ENCODE peak calls at places on chromosomes 4 and X, in ten cellular contexts. T is SJSA1; A is small intestine; Q is CD8-positive, alpha-beta memory T cell; Y is adipocyte; J is heart right ventricle; M is right atrium auricular region; V is A549; X is lower lobe of right lung; Z is mucosa of descending colon. C is an unnamed sample. For H3K9me3, the result is how much of the 10 kb centered on the place peaks cover.

GRCh38 chr4:181566490-181566889 is 676.7 kb upstream of the TENM3 start:
- DNase-seq in T (no peak), A (no peak), Q (no peak), Y (peak), J (peak), M (no peak), V (no peak), X (no peak), Z (no peak), C (no peak)

GRCh38 chr4:108794136-108794535 is 31.3 kb upstream of the ETNPPL start:
- DNase-seq in T (no peak), A (no peak), Q (no peak), Y (peak), J (no peak), M (no peak), V (no peak), X (no peak), Z (no peak), C (no peak)

GRCh38 chr4:104901438-104901837 is 245.2 kb upstream of the TET2 start:
- DNase-seq in T (no peak), A (no peak), Q (no peak), Y (no peak), J (peak), M (no peak), V (no peak), X (no peak), Z (no peak), C (no peak)

GRCh38 chrX:16125520-16126149 is 2.3 kb downstream of the GRPR start:
- DNase-seq in T (no peak), A (peak), Q (no peak), Y (no peak), J (no peak), M (no peak), V (no peak), X (no peak), Z (no peak), C (no peak)

GRCh38 chr4:7391637-7392437 is 42.9 kb downstream of the PSAPL1 start:
- DNase-seq in T (no peak), A (no peak), Q (no peak), Y (no peak), J (no peak), M (no peak), V (no peak), X (no peak), Z (no peak), C (no peak)

GRCh38 chrX:14851526-14851925 is 21.3 kb downstream of the FANCB start:
- DNase-seq in T (no peak), A (no peak), Q (no peak), Y (no peak), J (no peak), M (no peak), V (no peak), X (no peak), Z (no peak), C (no peak)

GRCh38 chr4:82469776-82470345 is 39.5 kb downstream of the ENOPH1 start:
- DNase-seq in T (no peak), A (peak), Q (no peak), Y (peak), J (no peak), M (no peak), V (no peak), X (no peak), Z (no peak), C (no peak)

GRCh38 chrX:11952176-11952720 is 186.0 kb upstream of the FRMPD4 start:
- DNase-seq in T (peak), A (no peak), Q (no peak), Y (no peak), J (peak), M (no peak), V (no peak), X (no peak), Z (no peak), C (no peak)

GRCh38 chr4:105710012-105710600 is 1.5 kb downstream of the GSTCD start:
- DNase-seq in T (no peak), A (no peak), Q (no peak), Y (no peak), J (no peak), M (no peak), V (no peak), X (no peak), Z (no peak), C (no peak)

GRCh38 chrX:80237072-80237471 is 183.2 kb upstream of the TENT5D start:
- DNase-seq in T (no peak), A (no peak), Q (no peak), Y (no peak), J (no peak), M (no peak), V (no peak), X (no peak), Z (no peak), C (no peak)

GRCh38 chr4:114399085-114399484 is 199.5 kb upstream of the UGT8 start:
- DNase-seq in T (no peak), A (peak), Q (no peak), Y (no peak), J (no peak), M (no peak), V (no peak), X (no peak), Z (no peak), C (no peak)

GRCh38 chr4:160351018-160351417 is 1248.1 kb downstream of the RAPGEF2 start:
- DNase-seq in T (no peak), A (no peak), Q (no peak), Y (no peak), J (no peak), M (no peak), V (no peak), X (no peak), Z (no peak), C (no peak)

DNA sequence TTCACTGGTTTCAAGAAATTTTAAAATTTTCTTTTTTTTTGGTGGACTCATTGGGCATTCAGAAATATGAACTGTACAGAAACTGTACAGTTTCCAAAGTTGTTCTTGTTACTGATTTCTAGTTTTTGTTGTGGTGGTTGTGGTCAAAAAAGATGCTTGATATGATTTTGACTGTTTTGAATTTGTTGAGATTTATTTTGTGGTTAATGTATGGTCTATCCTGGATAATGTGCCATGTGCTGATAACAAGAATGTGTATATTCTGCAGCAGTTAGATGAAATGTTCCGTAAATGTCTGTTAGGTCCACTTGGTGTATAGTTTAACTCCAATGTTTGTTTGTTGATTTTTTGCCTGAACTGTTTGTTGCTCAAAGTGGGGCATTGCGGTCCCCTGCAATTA is 127.6 kb upstream of the NUDT6 start:
- DNase-seq in T (no peak), A (no peak), Q (no peak), Y (no peak), J (no peak), M (no peak), V (no peak), X (no peak), Z (no peak), C (no peak)
- H3K9me3 ChIP-seq in T (under half), A (under half), Q (under half), Y (under half), J (under half), M (under half), V (under half), X (under half), Z (under half), C (under half)

DNA sequence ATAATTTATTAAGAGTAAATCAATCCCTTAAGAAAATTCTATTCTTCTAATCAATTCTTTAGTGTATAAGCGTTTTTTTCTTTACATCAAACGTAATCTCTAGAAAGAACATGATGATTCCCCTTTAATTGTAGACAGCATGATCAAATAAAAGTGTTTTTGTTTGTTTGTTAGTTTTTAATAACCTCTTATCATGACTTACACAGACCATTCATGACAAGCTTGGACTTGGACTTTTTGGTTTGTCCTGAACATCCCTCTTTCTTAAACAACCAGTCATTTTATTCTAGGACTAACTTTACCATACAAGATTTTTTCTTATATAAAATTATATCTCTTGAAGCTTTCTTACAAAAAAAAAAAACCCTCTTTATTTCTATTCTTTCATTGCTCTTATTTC is 344.6 kb upstream of the SPOCK3 start:
- DNase-seq in T (no peak), A (no peak), Q (no peak), Y (no peak), J (no peak), M (no peak), V (no peak), X (no peak), Z (no peak), C (no peak)
- H3K9me3 ChIP-seq in T (under half), A (under half), Q (under half), Y (under half), J (under half), M (under half), V (under half), X (under half), Z (under half), C (under half)

GRCh38 chrX:101488796-101489195 is 3.5 kb downstream of the ARMCX4 start:
- DNase-seq in T (no peak), A (no peak), Q (no peak), Y (no peak), J (no peak), M (no peak), V (no peak), X (no peak), Z (no peak), C (no peak)

GRCh38 chrX:101493225-101493624 is 8.0 kb downstream of the ARMCX4 start:
- DNase-seq in T (no peak), A (no peak), Q (no peak), Y (no peak), J (no peak), M (no peak), V (no peak), X (no peak), Z (no peak), C (no peak)

GRCh38 chrX:101491943-101492342 is 6.7 kb downstream of the ARMCX4 start:
- DNase-seq in T (no peak), A (no peak), Q (no peak), Y (no peak), J (no peak), M (no peak), V (no peak), X (no peak), Z (no peak), C (no peak)
- H3K9me3 ChIP-seq in T (under half), A (under half), Q (under half), Y (under half), J (under half), M (under half), V (under half), X (under half), Z (under half), C (under half)

DNA sequence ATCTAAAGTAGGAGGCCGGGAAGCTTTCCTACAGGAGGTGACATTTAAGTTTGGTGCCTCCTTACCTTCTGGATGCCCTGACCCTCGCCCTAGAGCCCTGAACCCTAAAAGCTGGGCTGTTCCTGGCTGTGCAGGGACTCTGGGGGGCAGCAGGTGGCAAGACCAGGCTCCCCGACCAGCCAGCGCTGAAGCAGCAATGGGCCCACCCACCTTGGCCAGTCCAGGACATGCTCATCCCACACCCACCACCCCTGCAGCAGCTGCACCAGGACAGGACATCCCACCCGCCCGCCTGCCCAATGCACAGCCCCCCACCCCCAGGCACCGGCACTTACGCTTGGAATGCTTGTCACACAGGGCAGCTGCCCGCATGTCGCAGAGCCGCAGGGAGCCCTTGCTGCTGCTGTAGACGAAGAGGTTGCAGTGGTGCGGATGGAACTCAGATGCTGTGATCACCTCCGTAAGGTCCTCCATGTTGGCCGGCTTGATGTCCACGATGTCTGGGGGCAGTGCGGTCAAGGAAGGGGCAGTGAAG is 77.9 kb downstream of the WFS1 start:
- DNase-seq in T (no peak), A (no peak), Q (no peak), Y (no peak), J (no peak), M (no peak), V (no peak), X (no peak), Z (no peak), C (no peak)
- H3K9me3 ChIP-seq in T (under half), A (under half), Q (under half), Y (under half), J (under half), M (under half), V (under half), X (under half), Z (under half), C (under half)

DNA sequence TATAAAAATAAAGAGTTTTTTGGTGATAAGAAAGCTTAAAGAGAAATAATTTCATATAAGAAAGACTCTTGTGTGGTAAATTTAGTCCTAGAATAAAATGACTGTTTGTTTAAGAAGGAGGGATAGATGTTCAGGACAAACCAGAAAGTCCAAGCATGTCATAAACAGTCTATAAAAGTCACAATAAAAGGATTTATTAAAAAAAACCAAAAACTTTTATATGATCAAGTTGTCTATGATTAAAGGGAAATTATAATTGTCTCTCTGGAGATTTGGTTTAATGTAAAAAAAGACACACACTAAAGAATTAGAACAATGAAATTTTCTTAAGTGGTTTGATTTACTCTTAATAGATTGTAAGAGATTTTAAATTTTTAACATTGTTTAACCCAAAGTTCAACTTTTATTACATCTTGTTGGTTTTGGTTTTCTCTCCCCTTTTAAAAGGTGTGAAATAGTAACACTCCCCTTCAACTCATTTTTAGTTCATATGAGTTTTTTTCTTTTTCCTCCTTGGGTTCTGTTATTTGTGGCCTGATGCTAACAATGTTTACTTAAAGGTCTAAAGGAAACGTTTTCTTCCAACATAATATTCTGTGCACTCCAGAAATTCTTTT is 89.7 kb downstream of the PDHA2 start:
- DNase-seq in T (no peak), A (no peak), Q (no peak), Y (no peak), J (no peak), M (no peak), V (no peak), X (no peak), Z (no peak), C (no peak)
- H3K9me3 ChIP-seq in T (under half), A (under half), Q (under half), Y (under half), J (under half), M (under half), V (under half), X (under half), Z (under half), C (under half)

GRCh38 chrX:47956016-47956415 is 47.8 kb downstream of the ZNF182 start:
- DNase-seq in T (no peak), A (no peak), Q (no peak), Y (no peak), J (no peak), M (no peak), V (no peak), X (no peak), Z (no peak), C (no peak)
- H3K9me3 ChIP-seq in T (under half), A (under half), Q (under half), Y (under half), J (under half), M (under half), V (under half), X (under half), Z (under half), C (under half)

DNA sequence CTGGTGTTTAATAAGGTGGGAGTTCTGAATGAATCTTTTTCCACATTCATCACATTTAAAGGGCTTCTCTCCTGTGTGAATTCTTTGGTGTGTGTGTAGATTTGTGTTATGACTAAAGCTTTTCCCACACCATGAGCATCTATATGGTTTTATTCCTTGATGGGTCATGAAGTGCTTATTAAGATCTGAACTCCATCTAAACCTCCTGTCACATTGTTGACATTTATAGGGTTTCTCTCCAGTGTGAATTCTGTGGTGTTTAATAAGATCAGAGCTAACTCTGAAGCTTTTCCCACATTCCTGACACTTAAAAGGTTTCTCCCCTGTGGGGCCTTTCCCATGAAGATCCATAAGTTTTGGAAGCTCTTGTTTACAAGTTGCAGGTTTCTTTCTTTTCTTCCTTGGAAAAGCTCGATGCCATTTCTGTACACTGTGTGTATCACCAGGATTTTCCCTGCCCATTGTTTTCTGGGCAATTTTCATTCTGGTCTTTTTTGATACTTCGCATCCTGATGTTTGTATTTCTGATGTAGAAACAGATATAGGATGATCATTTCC is 21.9 kb upstream of the ETDC start:
- DNase-seq in T (no peak), A (no peak), Q (no peak), Y (no peak), J (no peak), M (no peak), V (no peak), X (no peak), Z (no peak), C (no peak)
- H3K9me3 ChIP-seq in T (under half), A (under half), Q (under half), Y (half or more), J (under half), M (under half), V (half or more), X (under half), Z (half or more), C (under half)

GRCh38 chr4:94441838-94442237 is 9.9 kb upstream of the PDLIM5 start:
- DNase-seq in T (no peak), A (no peak), Q (no peak), Y (no peak), J (no peak), M (no peak), V (no peak), X (no peak), Z (no peak), C (no peak)

GRCh38 chr4:94436512-94436911 is 15.2 kb upstream of the PDLIM5 start:
- DNase-seq in T (no peak), A (no peak), Q (no peak), Y (no peak), J (no peak), M (no peak), V (no peak), X (no peak), Z (no peak), C (no peak)

GRCh38 chr4:94435874-94436273 is 15.9 kb upstream of the PDLIM5 start:
- DNase-seq in T (no peak), A (no peak), Q (no peak), Y (no peak), J (no peak), M (no peak), V (no peak), X (no peak), Z (no peak), C (no peak)

GRCh38 chr4:94442251-94442650 is 9.5 kb upstream of the PDLIM5 start:
- DNase-seq in T (no peak), A (no peak), Q (no peak), Y (peak), J (peak), M (no peak), V (no peak), X (no peak), Z (no peak), C (no peak)

GRCh38 chr4:94439606-94440005 is 12.1 kb upstream of the PDLIM5 start:
- DNase-seq in T (no peak), A (no peak), Q (no peak), Y (no peak), J (no peak), M (no peak), V (no peak), X (no peak), Z (no peak), C (no peak)
- H3K9me3 ChIP-seq in T (under half), A (under half), Q (under half), Y (under half), J (under half), M (under half), V (under half), X (under half), Z (under half), C (under half)

GRCh38 chr4:92255920-92256244 is 47.9 kb upstream of the GRID2 start:
- DNase-seq in T (no peak), A (no peak), Q (no peak), Y (no peak), J (no peak), M (no peak), V (no peak), X (no peak), Z (no peak), C (no peak)
- H3K9me3 ChIP-seq in T (under half), A (under half), Q (under half), Y (under half), J (under half), M (under half), V (under half), X (under half), Z (under half), C (under half)

DNA sequence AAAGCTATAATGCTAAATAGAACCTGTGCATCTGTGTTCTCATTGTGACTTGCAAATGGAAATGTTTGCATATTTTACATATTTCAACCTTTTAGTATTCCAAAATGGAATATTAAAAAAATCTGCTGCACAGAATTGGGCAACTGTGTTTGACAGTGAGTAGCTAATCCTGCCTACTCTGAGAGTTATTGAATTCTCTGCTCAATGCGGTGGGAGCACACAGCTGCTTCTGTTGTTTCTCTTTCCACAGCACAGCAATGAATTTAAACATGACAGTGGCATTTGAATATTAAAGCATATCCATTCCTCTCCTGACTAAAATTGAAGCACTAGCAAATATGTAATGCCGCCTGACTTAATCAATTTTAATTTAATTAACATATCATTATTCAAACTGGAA is 366.6 kb downstream of the GASK1B start:
- DNase-seq in T (no peak), A (no peak), Q (no peak), Y (peak), J (no peak), M (no peak), V (no peak), X (no peak), Z (no peak), C (no peak)
- H3K9me3 ChIP-seq in T (under half), A (under half), Q (under half), Y (under half), J (under half), M (under half), V (under half), X (under half), Z (under half), C (under half)

C was measured in keratinocyte.